ENCODE peak calls at places on chromosomes 13 and 19, in five cellular contexts. J is GM23338, Q is pancreas, B is uterus, R is endodermal cell. M is an unnamed sample.

GRCh38 chr19:17245535-17245984 is at the start of gene NR2F6:
- DNase-seq in R (no peak), Q (no peak), B (peak; percentile 37), J (no peak), M (no peak)

GRCh38 chr13:88068975-88069374 is 397.8 kb downstream of the SLITRK5 start:
- DNase-seq in Q (no peak), B (no peak), R (peak; percentile 90), J (peak; percentile 84), M (no peak)

GRCh38 chr13:40969169-40969901 is 49.8 kb downstream of the ELF1 start:
- DNase-seq in R (no peak), B (no peak), J (no peak), Q (no peak), M (no peak)

GRCh38 chr13:43153436-43154082 is 130.2 kb downstream of the DNAJC15 start:
- DNase-seq in R (no peak), B (no peak), Q (no peak), J (no peak), M (no peak)

GRCh38 chr13:98647121-98647520 is 70.2 kb upstream of the STK24 start:
- DNase-seq in J (no peak), R (no peak), Q (no peak), B (no peak), M (no peak)

GRCh38 chr13:58620171-58620570 is 988.6 kb downstream of the PCDH17 start:
- DNase-seq in J (peak; percentile 36), R (peak; percentile 45), Q (no peak), B (no peak), M (no peak)

GRCh38 chr13:113815151-113816058 is 48.5 kb downstream of the GAS6 start:
- DNase-seq in Q (peak; percentile 49), B (no peak), J (no peak), R (no peak), M (no peak)

GRCh38 chr19:38944981-38945506 is 14.3 kb downstream of the MRPS12 start:
- DNase-seq in R (peak; percentile 73), Q (peak; percentile 62), J (peak; percentile 35), B (no peak), M (no peak)

GRCh38 chr19:13974073-13974472 is 21.8 kb downstream of the DCAF15 start:
- DNase-seq in J (peak; percentile 98), Q (no peak), R (peak; percentile 94), B (no peak), M (no peak)

GRCh38 chr19:49425922-49426592 is 869 bp downstream of the GFY start:
- DNase-seq in R (peak; percentile 96), B (no peak), Q (no peak), J (peak; percentile 98), M (no peak)

GRCh38 chr19:45524575-45525129 is 17.4 kb downstream of the VASP start:
- DNase-seq in Q (no peak), R (no peak), J (no peak), B (no peak), M (no peak)

GRCh38 chr13:112709825-112710783 is 20.3 kb downstream of the ATP11A start:
- DNase-seq in J (no peak), R (no peak), Q (no peak), B (no peak), M (no peak)

GRCh38 chr19:9673912-9674668 is 810 bp downstream of the ZNF562 start:
- DNase-seq in B (no peak), Q (no peak), J (peak; percentile 29), R (no peak), M (no peak)

GRCh38 chr13:24287748-24288287 is 21.6 kb upstream of the C1QTNF9 start:
- DNase-seq in J (no peak), B (no peak), R (peak; percentile 8), Q (no peak), M (no peak)

GRCh38 chr13:24292476-24292875 is 16.9 kb upstream of the C1QTNF9 start:
- DNase-seq in Q (no peak), R (no peak), J (no peak), B (no peak), M (no peak)

GRCh38 chr13:24288870-24289269 is 20.5 kb upstream of the C1QTNF9 start:
- DNase-seq in J (no peak), B (no peak), Q (no peak), R (no peak), M (no peak)

GRCh38 chr13:24293761-24294160 is 15.6 kb upstream of the C1QTNF9 start:
- DNase-seq in B (no peak), J (no peak), R (no peak), Q (no peak), M (no peak)

GRCh38 chr13:24290280-24290932 is 19.0 kb upstream of the C1QTNF9 start:
- DNase-seq in J (no peak), R (no peak), Q (no peak), B (no peak), M (no peak)
- H3K27ac ChIP-seq in J (no peak overlapping the region), R (no peak overlapping the region), Q (no peak overlapping the region), B (no peak overlapping the region), M (no peak overlapping the region)

GRCh38 chr13:94712812-94713555 is 639 bp upstream of the SOX21 start:
- DNase-seq in B (no peak), J (peak; percentile 60), Q (peak; percentile 75), R (peak; percentile 81), M (no peak)

GRCh38 chr13:94713556-94714182 is 1.3 kb upstream of the SOX21 start:
- DNase-seq in R (peak; percentile 75), B (no peak), Q (peak; percentile 61), J (peak; percentile 43), M (no peak)

GRCh38 chr13:94711561-94712286 is 621 bp downstream of the SOX21 start:
- DNase-seq in Q (peak; percentile 79), J (peak; percentile 56), R (no peak), B (no peak), M (no peak)

GRCh38 chr13:94712287-94712811 is at the start of gene SOX21:
- DNase-seq in Q (peak; percentile 68), J (peak; percentile 68), B (no peak), R (peak; percentile 78), M (no peak)

DNA sequence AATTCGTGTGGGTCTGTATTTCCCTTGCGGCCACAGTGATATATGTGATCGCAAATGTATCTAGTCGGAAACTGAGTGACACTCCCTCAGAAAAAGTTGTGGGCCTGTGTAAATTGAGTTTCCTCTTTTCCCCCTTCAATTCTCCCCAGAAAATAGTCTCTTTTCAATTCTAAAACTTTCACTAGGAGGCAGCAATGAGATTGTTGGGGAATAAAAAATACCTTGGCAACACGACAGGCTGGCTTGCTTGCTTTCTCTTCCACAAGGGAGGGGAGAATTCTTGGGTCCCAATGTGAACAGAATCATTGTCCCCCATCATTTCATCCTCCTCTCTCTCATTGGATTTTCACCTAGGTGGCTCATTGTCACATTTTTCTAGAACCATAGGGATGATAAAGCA is 3.7 kb upstream of the SOX21 start:
- DNase-seq in B (no peak), J (peak; percentile 71), R (no peak), Q (no peak), M (no peak)
- TF ChIP-seq CTCF in B (no peak), J (peak; percentile 59), R (peak; percentile 69), Q (no peak), M (no peak)

GRCh38 chr13:66530158-66530557 is 700.0 kb downstream of the PCDH9 start:
- DNase-seq in R (no peak), Q (no peak), B (no peak), J (no peak), M (no peak)
- H3K27ac ChIP-seq in R (no peak overlapping the region), Q (no peak overlapping the region), B (no peak overlapping the region), J (peak overlapping the region; percentile 15), M (no peak overlapping the region)

GRCh38 chr19:18670313-18670712 is 13.2 kb upstream of the CRTC1 start:
- DNase-seq in B (peak; percentile 65), Q (no peak), R (no peak), J (no peak), M (no peak)

GRCh38 chr19:18672044-18672451 is 11.4 kb upstream of the CRTC1 start:
- DNase-seq in Q (no peak), J (peak; percentile 50), R (no peak), B (peak; percentile 57), M (no peak)

GRCh38 chr19:18674616-18675015 is 8.9 kb upstream of the CRTC1 start:
- DNase-seq in B (no peak), J (no peak), R (no peak), Q (no peak), M (no peak)

GRCh38 chr19:18671303-18672043 is 12.0 kb upstream of the CRTC1 start:
- DNase-seq in B (no peak), R (no peak), Q (no peak), J (no peak), M (no peak)

DNA sequence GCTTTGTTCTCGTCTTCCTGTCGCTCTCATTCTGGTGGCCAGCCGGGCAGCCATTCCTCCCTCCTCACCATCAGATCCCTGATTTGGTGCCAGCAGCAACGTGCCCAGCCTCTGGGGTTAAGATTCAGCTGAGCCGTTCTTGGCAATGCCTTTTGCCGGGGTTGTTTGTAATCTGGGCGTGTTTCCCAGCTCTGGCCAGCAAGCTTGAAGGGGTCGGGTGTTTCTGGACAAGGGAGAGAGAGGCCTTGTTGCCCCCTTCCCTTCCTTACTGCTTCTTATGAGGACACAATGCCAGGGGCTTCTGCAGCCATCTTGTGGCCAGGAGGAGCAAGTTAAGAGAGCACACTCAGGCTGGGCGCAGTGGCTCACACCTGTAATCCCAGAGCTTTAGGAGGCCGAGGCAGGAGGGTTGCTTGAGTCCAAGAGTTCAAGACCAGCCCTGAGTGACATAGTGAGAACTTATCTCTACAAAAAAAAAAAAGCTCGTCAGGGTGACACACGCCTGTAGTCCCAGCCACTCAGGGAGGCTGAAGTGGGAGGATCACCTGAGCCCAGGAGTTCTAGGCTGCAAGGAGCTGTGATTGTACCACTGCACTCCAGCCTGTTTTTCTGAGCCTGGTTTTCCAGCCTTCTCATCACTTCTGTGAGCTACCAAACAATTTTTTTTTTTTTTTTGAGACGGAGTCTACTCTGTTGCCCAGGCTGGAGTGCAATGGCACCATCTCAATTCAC is 10.7 kb upstream of the CRTC1 start:
- DNase-seq in J (peak; percentile 59), B (peak; percentile 46), R (no peak), Q (no peak), M (no peak)
- TF ChIP-seq CTCF in J (peak; percentile 39), B (no peak), R (peak; percentile 63), Q (no peak), M (peak; percentile 29)

GRCh38 chr13:27257648-27258253 is 6.4 kb downstream of the RPL21 start:
- DNase-seq in R (peak; percentile 56), J (no peak), Q (no peak), B (no peak), M (no peak)
- H3K27ac ChIP-seq in R (no peak overlapping the region), J (peak overlapping the region; percentile 89), Q (no peak overlapping the region), B (no peak overlapping the region), M (no peak overlapping the region)